ENCODE peak calls at places on chromosome 5, in nine cellular contexts. E is naive B cell; T is CD8-positive, alpha-beta memory T cell; F is dermis microvascular lymphatic vessel endothelial cell; M is activated gamma-delta T cell treated with Interleukin-2 at 50 U/mL for 16 hours; L is HCEC 1CT; V is Right ventricle myocardium inferior; N is NCI-H1694; S is AG20443. W is an unnamed sample.

GRCh38 chr5:174246743-174247142 is 201.2 kb downstream of the NSG2 start:
- DNase-seq in E (no peak), T (no peak), F (no peak), M (no peak), L (no peak), V (no peak), N (no peak), S (no peak), W (no peak)

GRCh38 chr5:75507841-75508240 is 3.6 kb downstream of the CERT1 start:
- DNase-seq in E (no peak), T (no peak), F (no peak), M (no peak), L (no peak), V (no peak), N (no peak), S (no peak), W (no peak)

GRCh38 chr5:76583163-76584047 is 39.8 kb downstream of the F2RL2 start:
- DNase-seq in E (no peak), T (no peak), F (peak; percentile 33), M (no peak), L (peak; percentile 21), V (no peak), N (no peak), S (no peak), W (peak; percentile 13)

GRCh38 chr5:130279386-130279785 is 375.1 kb downstream of the CHSY3 start:
- DNase-seq in E (no peak), T (no peak), F (no peak), M (no peak), L (peak; percentile 13), V (no peak), N (no peak), S (no peak), W (peak; percentile 59)

GRCh38 chr5:8184455-8185063 is 315.6 kb downstream of the MTRR start:
- DNase-seq in E (peak; percentile 4), T (no peak), F (peak; percentile 2), M (no peak), L (no peak), V (no peak), N (peak; percentile 31), S (peak; percentile 30), W (peak; percentile 0)

GRCh38 chr5:16456103-16456832 is 9.3 kb downstream of the ZNF622 start:
- DNase-seq in E (peak; percentile 39), T (peak; percentile 49), F (peak; percentile 71), M (peak; percentile 14), L (peak; percentile 84), V (no peak), N (peak; percentile 77), S (peak; percentile 60), W (peak; percentile 86)

GRCh38 chr5:80408475-80408875 is 611 bp downstream of the ZFYVE16 start:
- DNase-seq in E (no peak), T (peak; percentile 60), F (peak; percentile 75), M (peak; percentile 33), L (peak; percentile 37), V (peak; percentile 82), N (peak; percentile 39), S (peak; percentile 75), W (peak; percentile 52)

GRCh38 chr5:134069553-134069952 is 44.9 kb upstream of the TCF7 start:
- DNase-seq in E (no peak), T (no peak), F (no peak), M (no peak), L (no peak), V (no peak), N (no peak), S (no peak), W (no peak)

GRCh38 chr5:164345173-164345572 is 839.8 kb downstream of the MAT2B start:
- DNase-seq in E (no peak), T (no peak), F (no peak), M (no peak), L (peak; percentile 47), V (peak; percentile 81), N (no peak), S (no peak), W (peak; percentile 55)